ENCODE peak calls at places on chromosomes 4 and X, in ten cellular contexts. S is AG09309; K is tibial artery; I is testis; P is hepatocyte; G is HepG2; D is CD8-positive, alpha-beta memory T cell; B is BJ; U is uterus; Q is fibroblast of the aortic adventitia. A is an unnamed sample.

GRCh38 chrX:111823068-111823467 is 52.9 kb upstream of the TRPC5OS start:
- DNase-seq in S (no peak), K (no peak), I (peak), P (peak), G (no peak), D (no peak), B (no peak), U (no peak), Q (no peak), A (no peak)

GRCh38 chr4:172104534-172104933 is 291.3 kb downstream of the GALNTL6 start:
- DNase-seq in S (no peak), K (no peak), I (no peak), P (no peak), G (no peak), D (no peak), B (no peak), U (no peak), Q (no peak), A (no peak)

GRCh38 chr4:8278009-8278395 is 8.4 kb downstream of the HTRA3 start:
- DNase-seq in S (no peak), K (no peak), I (no peak), P (no peak), G (no peak), D (no peak), B (no peak), U (no peak), Q (no peak), A (no peak)

GRCh38 chr4:42018451-42018850 is 28.1 kb downstream of the SLC30A9 start:
- DNase-seq in S (no peak), K (no peak), I (no peak), P (no peak), G (no peak), D (no peak), B (no peak), U (no peak), Q (no peak), A (no peak)

GRCh38 chr4:47816748-47817147 is 21.1 kb downstream of the CORIN start:
- DNase-seq in S (no peak), K (no peak), I (no peak), P (no peak), G (no peak), D (no peak), B (no peak), U (no peak), Q (no peak), A (no peak)

GRCh38 chr4:2798399-2799301 is 5.8 kb downstream of the SH3BP2 start:
- DNase-seq in S (no peak), K (peak), I (no peak), P (no peak), G (no peak), D (no peak), B (no peak), U (peak), Q (no peak), A (peak)

GRCh38 chr4:97038146-97038516 is 1105.1 kb downstream of the STPG2 start:
- DNase-seq in S (no peak), K (no peak), I (peak), P (no peak), G (no peak), D (no peak), B (no peak), U (no peak), Q (no peak), A (no peak)

GRCh38 chr4:17368408-17368807 is 143.5 kb downstream of the QDPR start:
- DNase-seq in S (no peak), K (no peak), I (no peak), P (no peak), G (no peak), D (no peak), B (no peak), U (no peak), Q (no peak), A (no peak)

GRCh38 chr4:118953276-118953675 is 64.6 kb downstream of the SYNPO2 start:
- DNase-seq in S (no peak), K (no peak), I (no peak), P (no peak), G (no peak), D (no peak), B (no peak), U (no peak), Q (no peak), A (no peak)

GRCh38 chr4:41991916-41992767 is 1.8 kb downstream of the SLC30A9 start:
- DNase-seq in S (no peak), K (no peak), I (no peak), P (peak), G (peak), D (no peak), B (no peak), U (no peak), Q (peak), A (no peak)

GRCh38 chr4:139530833-139531427 is 25.1 kb downstream of the SETD7 start:
- DNase-seq in S (no peak), K (no peak), I (peak), P (peak), G (peak), D (peak), B (no peak), U (peak), Q (peak), A (peak)

GRCh38 chrX:69163936-69164741 is 1.1 kb downstream of the PJA1 start:
- DNase-seq in S (no peak), K (no peak), I (peak), P (peak), G (no peak), D (peak), B (no peak), U (peak), Q (no peak), A (peak)

GRCh38 chr4:130849985-130850632 is 1754.2 kb downstream of the C4orf33 start:
- DNase-seq in S (no peak), K (no peak), I (no peak), P (peak), G (no peak), D (no peak), B (no peak), U (no peak), Q (no peak), A (no peak)
- H3K4me3 ChIP-seq in S (no peak), K (no peak), I (no peak), P (no peak), G (no peak), D (no peak), B (no peak), U (no peak), Q (no peak), A (no peak)

GRCh38 chrX:115616943-115617563 is 56.1 kb downstream of the PLS3 start:
- DNase-seq in S (peak), K (no peak), I (no peak), P (peak), G (no peak), D (no peak), B (peak), U (no peak), Q (peak), A (no peak)
- H3K4me3 ChIP-seq in S (no peak), K (no peak), I (no peak), P (no peak), G (no peak), D (no peak), B (no peak), U (no peak), Q (no peak), A (no peak)

DNA sequence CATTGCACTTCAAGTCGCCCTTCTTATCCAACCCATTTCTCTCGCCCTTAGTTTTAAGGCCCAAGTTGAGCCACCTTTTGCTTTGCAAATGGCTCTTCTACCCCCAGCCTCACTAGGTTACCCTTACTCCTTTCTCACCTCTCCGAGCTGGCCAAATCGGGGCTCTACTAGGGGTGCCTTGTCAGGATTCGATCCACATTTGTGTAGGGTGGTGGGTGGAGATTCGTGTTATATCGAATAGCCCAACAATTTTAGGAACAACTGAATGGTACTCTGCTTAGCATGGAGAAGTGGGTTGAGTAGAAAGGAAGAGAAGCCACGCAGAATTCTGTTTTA is 3.5 kb downstream of the SLIT2 start:
- DNase-seq in S (no peak), K (no peak), I (no peak), P (no peak), G (no peak), D (no peak), B (no peak), U (no peak), Q (peak), A (no peak)
- H3K4me3 ChIP-seq in S (peak), K (peak), I (peak), P (peak), G (no peak), D (no peak), B (peak), U (peak), Q (peak), A (no peak)

DNA sequence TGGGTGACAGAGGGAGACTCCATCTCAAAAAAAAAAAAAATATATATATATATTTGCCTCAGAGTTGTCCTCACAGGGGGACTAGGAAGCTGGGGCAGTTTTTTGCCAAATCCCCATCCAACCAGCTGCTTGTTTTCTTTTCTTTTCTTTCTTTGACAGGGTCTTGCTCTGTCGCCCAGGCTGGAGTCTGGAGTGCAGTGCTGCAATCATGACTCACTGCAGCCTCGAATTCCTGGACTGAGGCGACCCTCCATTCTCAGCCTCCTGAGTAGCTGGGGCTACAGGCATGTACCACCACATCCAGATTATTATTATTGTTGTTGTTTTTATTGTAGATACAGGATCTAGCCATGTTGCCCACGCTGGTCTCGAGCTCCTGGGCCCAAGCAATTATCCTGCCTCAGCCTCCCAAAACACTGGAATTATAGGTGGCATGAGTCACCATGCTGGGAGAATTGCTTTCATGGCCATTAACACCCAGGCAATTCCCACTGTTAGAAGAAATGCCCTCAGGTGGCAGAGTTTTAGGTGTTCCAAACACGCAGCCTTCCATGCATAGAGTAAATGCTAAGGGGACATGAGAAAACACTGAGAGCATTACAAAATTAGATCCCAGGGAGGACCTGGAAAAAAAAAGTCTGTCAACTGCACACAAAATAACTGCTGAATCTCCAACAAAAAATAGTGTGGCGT is 98.0 kb downstream of the ARHGAP6 start:
- DNase-seq in S (no peak), K (no peak), I (no peak), P (no peak), G (no peak), D (no peak), B (no peak), U (no peak), Q (no peak), A (no peak)
- H3K4me3 ChIP-seq in S (no peak), K (no peak), I (no peak), P (no peak), G (no peak), D (no peak), B (no peak), U (no peak), Q (no peak), A (no peak)

GRCh38 chr4:184807261-184807660 is 18.5 kb downstream of the ACSL1 start:
- DNase-seq in S (no peak), K (peak), I (no peak), P (no peak), G (no peak), D (no peak), B (no peak), U (no peak), Q (peak), A (no peak)

GRCh38 chr4:184806711-184807110 is 19.1 kb downstream of the ACSL1 start:
- DNase-seq in S (no peak), K (no peak), I (no peak), P (no peak), G (no peak), D (no peak), B (no peak), U (no peak), Q (no peak), A (no peak)

GRCh38 chr4:184810720-184811119 is 15.0 kb downstream of the ACSL1 start:
- DNase-seq in S (no peak), K (peak), I (no peak), P (no peak), G (no peak), D (no peak), B (no peak), U (no peak), Q (no peak), A (no peak)

GRCh38 chr4:184807797-184808718 is 17.7 kb downstream of the ACSL1 start:
- DNase-seq in S (no peak), K (peak), I (peak), P (no peak), G (peak), D (no peak), B (no peak), U (no peak), Q (peak), A (no peak)

DNA sequence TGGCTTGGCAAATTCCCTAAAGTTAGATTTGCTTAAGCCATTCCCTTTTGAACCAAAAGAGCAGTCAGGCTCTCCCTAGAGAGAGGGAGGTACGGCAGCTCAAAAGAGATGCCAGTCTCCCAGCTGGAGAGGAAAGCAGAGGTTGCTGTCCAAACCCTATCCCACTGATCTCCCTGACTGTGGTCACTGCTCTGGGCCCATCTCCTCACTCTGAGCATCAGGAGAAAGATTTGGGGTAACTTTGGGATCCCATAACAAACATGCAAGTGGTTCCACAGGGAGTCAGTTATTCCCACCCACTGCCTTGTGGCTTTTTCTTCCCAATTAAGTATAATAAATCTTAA is 17.1 kb downstream of the ACSL1 start:
- DNase-seq in S (no peak), K (no peak), I (no peak), P (no peak), G (no peak), D (no peak), B (no peak), U (no peak), Q (no peak), A (no peak)
- H3K4me3 ChIP-seq in S (no peak), K (no peak), I (no peak), P (no peak), G (no peak), D (no peak), B (no peak), U (no peak), Q (no peak), A (no peak)

GRCh38 chr4:4533461-4534169 is 8.2 kb downstream of the STX18 start:
- DNase-seq in S (no peak), K (no peak), I (no peak), P (no peak), G (no peak), D (no peak), B (no peak), U (no peak), Q (no peak), A (no peak)
- H3K4me3 ChIP-seq in S (no peak), K (no peak), I (no peak), P (no peak), G (no peak), D (no peak), B (no peak), U (no peak), Q (no peak), A (no peak)

A was measured in naive thymus-derived CD4-positive, alpha-beta T cell.